ENCODE peak calls at places on chromosomes 13 and 19, in eight cellular contexts. G, X, E, P, Z, C, Y and L are unnamed samples.

GRCh38 chr19:17766543-17767131 is 15.4 kb downstream of the FCHO1 start:
- DNase-seq in Y (peak; percentile 83), G (peak; percentile 51), Z (peak; percentile 89), X (peak; percentile 83), C (peak; percentile 85), P (peak; percentile 88), E (peak; percentile 96), L (no peak)

GRCh38 chr13:46168341-46168740 is 13.6 kb downstream of the LCP1 start:
- DNase-seq in P (peak; percentile 65), Z (no peak), E (no peak), C (peak; percentile 38), Y (peak; percentile 48), X (no peak), G (peak; percentile 29), L (no peak)

GRCh38 chr13:46797468-46798237 is 692 bp upstream of the ESD start:
- DNase-seq in C (peak; percentile 73), Z (no peak), P (no peak), G (no peak), Y (no peak), X (no peak), E (peak; percentile 21), L (no peak)

GRCh38 chr19:46659151-46660007 is 1.6 kb downstream of the DACT3 start:
- DNase-seq in X (no peak), G (no peak), E (peak; percentile 38), C (peak; percentile 53), Z (peak; percentile 85), Y (peak; percentile 61), P (peak; percentile 72), L (no peak)

GRCh38 chr13:67971291-67971690 is 741.2 kb upstream of the PCDH9 start:
- DNase-seq in P (no peak), Y (no peak), E (no peak), G (no peak), C (no peak), X (no peak), Z (no peak), L (no peak)

GRCh38 chr19:664913-665443 is 2.0 kb upstream of the RNF126 start:
- DNase-seq in X (peak; percentile 85), E (peak; percentile 90), Z (peak; percentile 86), Y (peak; percentile 84), C (peak; percentile 79), P (peak; percentile 88), G (peak; percentile 84), L (peak; percentile 62)

GRCh38 chr13:65091031-65091430 is 2139.1 kb downstream of the PCDH9 start:
- DNase-seq in P (no peak), E (no peak), Y (no peak), C (no peak), X (no peak), Z (no peak), G (no peak), L (no peak)

GRCh38 chr13:106562301-106562700 is 5.6 kb downstream of the ARGLU1 start:
- DNase-seq in Y (no peak), P (no peak), G (no peak), Z (no peak), E (no peak), X (no peak), C (no peak), L (no peak)

GRCh38 chr19:55461974-55462628 is 659 bp upstream of the ISOC2 start:
- DNase-seq in X (no peak), P (no peak), Y (peak; percentile 50), E (no peak), Z (no peak), C (peak; percentile 69), G (no peak), L (no peak)

GRCh38 chr13:28128030-28128429 is 10.3 kb upstream of the PAN3 start:
- DNase-seq in Y (no peak), E (no peak), G (no peak), Z (no peak), C (no peak), X (no peak), P (no peak), L (no peak)

GRCh38 chr13:45331981-45332830 is 8.8 kb downstream of the TPT1 start:
- DNase-seq in G (no peak), Y (peak; percentile 91), C (peak; percentile 98), Z (no peak), E (no peak), X (no peak), P (no peak), L (no peak)

GRCh38 chr13:26742691-26743358 is 17.8 kb downstream of the GPR12 start:
- DNase-seq in E (no peak), P (no peak), C (no peak), X (no peak), G (no peak), Y (no peak), Z (no peak), L (no peak)
- H3K4me3 ChIP-seq in E (no peak overlapping the region), P (no peak overlapping the region), C (no peak overlapping the region), X (no peak overlapping the region), G (no peak overlapping the region), Y (no peak overlapping the region), Z (no peak overlapping the region), L (no peak overlapping the region)

DNA sequence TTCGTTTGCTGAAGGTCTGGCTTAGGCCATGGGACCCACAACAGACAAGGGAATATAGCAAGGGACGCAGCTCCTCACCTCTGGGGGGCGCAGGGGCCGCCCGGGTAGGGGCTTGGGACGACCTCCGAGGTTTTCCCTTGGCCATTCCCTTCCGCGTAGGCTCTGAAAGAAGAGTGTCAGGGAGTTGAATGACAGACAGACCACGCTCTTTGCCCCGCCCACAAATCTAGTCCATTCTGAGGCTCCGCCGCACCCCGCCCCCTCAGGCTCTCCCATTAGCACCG is 11.4 kb upstream of the ZNF414 start:
- DNase-seq in C (no peak), P (no peak), E (no peak), Z (no peak), Y (no peak), X (no peak), G (no peak), L (no peak)
- H3K4me3 ChIP-seq in C (peak overlapping the region; percentile 79), P (no peak overlapping the region), E (peak overlapping the region; percentile 33), Z (peak overlapping the region; percentile 67), Y (peak overlapping the region; percentile 41), X (no peak overlapping the region), G (no peak overlapping the region), L (no peak overlapping the region)

GRCh38 chr13:113412440-113412839 is 40.8 kb downstream of the ADPRHL1 start:
- DNase-seq in X (no peak), C (no peak), E (no peak), G (no peak), Z (no peak), P (peak; percentile 33), Y (no peak), L (no peak)

GRCh38 chr13:113413178-113413897 is 40.0 kb downstream of the ADPRHL1 start:
- DNase-seq in Y (no peak), G (no peak), X (no peak), Z (peak; percentile 76), P (peak; percentile 78), C (no peak), E (no peak), L (no peak)

GRCh38 chr13:113408562-113408961 is 44.6 kb upstream of the GRTP1 start:
- DNase-seq in Y (no peak), X (no peak), G (no peak), E (no peak), P (no peak), C (no peak), Z (no peak), L (no peak)

GRCh38 chr13:113411216-113412023 is 41.9 kb downstream of the ADPRHL1 start:
- DNase-seq in E (peak; percentile 35), X (no peak), Z (no peak), C (peak; percentile 97), G (no peak), Y (peak; percentile 91), P (peak; percentile 71), L (no peak)

DNA sequence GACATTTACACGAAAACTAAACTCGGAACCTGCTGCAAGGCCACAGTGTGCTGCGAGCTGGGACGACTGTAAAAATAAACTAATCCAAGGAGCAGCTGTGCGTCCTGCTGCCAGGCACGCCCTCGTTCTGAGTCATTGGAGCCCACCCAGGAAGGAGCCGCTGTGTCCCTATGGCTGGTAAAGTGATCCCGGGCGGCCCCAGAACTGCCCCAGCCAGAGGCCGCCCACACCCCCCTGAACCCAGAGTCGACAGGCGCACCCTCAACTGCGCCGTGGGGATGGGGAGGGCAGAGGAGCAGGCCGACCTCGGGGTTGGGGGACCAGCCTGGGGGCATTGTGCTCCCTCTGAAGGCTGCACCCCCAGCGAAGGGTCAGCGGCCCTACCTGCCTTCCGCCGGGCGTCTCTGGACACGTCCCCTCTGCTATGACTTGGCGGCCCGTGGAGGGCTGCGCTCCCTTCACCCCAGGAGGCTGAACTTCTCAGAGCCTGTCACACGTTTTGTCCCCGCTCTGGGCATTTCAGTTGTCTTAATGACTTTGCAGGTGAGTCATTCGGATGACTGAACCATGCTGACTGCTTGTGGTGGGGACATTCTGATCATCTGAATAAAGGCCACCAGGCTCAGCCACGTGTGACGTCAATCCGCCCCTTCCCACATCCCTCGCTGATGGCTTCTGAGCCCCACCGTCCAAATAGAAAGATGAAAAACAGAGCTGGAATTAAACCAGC is 42.7 kb downstream of the ADPRHL1 start:
- DNase-seq in C (peak; percentile 93), Y (peak; percentile 82), E (peak; percentile 35), P (peak; percentile 79), X (no peak), G (no peak), Z (peak; percentile 80), L (no peak)
- H3K4me3 ChIP-seq in C (peak overlapping the region; percentile 57), Y (no peak overlapping the region), E (no peak overlapping the region), P (no peak overlapping the region), X (no peak overlapping the region), G (no peak overlapping the region), Z (no peak overlapping the region), L (no peak overlapping the region)

GRCh38 chr19:58474997-58475713 is 997 bp upstream of the ZNF446 start:
- DNase-seq in P (no peak), Z (no peak), E (no peak), C (no peak), G (no peak), Y (no peak), X (no peak), L (no peak)

GRCh38 chr19:58473775-58474174 is 2.4 kb upstream of the ZNF446 start:
- DNase-seq in P (no peak), E (no peak), C (no peak), X (no peak), Z (no peak), Y (no peak), G (no peak), L (no peak)

GRCh38 chr19:58475714-58476497 is at the start of gene ZNF446:
- DNase-seq in G (peak; percentile 94), Z (peak; percentile 98), X (peak; percentile 98), P (peak; percentile 98), E (peak; percentile 97), C (peak; percentile 99), Y (peak; percentile 98), L (peak; percentile 99)

GRCh38 chr19:58476498-58477015 is 405 bp downstream of the ZNF446 start:
- DNase-seq in C (peak; percentile 80), X (no peak), Z (no peak), E (no peak), P (no peak), Y (peak; percentile 74), G (no peak), L (no peak)

DNA sequence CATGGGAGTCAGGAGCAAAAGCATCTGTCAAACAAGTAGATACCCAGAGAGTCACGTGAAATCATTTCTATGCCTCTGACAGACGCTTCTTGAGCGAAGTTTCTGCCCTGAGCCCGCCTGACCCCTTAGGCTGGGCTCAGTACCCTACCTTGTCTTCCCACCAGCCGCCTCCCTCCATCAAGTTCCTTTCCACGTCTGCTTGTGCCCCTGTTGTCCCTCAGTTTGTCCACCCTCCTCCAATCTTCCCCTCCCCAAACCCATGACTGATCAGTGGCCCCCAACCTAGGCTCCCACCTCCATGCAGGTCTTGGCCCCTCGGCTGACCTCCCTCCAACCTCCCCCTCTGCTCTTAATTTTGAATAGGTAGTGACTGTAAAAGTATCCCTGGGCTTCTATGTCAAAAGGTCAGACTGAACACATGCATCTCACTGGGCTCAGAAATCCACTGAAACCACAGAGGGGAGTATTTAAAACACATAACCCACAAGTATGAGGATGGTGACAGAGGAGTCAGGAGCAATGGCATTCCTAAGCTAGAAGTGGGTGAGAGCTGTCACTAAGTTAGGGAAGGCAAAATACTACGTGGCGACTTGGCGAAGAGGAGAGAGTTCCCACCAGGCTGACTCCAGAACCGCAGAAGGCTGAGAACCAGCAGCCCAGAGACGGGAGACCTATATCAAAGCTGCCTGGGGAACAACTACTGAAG is 1.7 kb upstream of the ZNF446 start:
- DNase-seq in Z (no peak), Y (peak; percentile 91), G (no peak), E (no peak), P (no peak), C (peak; percentile 56), X (no peak), L (no peak)
- H3K4me3 ChIP-seq in Z (peak overlapping the region; percentile 89), Y (peak overlapping the region; percentile 23), G (no peak overlapping the region), E (no peak overlapping the region), P (no peak overlapping the region), C (peak overlapping the region; percentile 76), X (no peak overlapping the region), L (peak overlapping the region; percentile 83)